ENCODE peak calls at places on chromosomes 12 and 14, in six cellular contexts. One of them, this sample, is unnamed.

GRCh38 chr12:111784953-111785352 is 18.2 kb downstream of the ALDH2 start:
- DNase-seq in neural progenitor cell: no peak
- DNase-seq in ovary: no peak
- DNase-seq in choroid plexus epithelial cell: no peak
- DNase-seq in lower leg skin: no peak
- DNase-seq in GM12865: no peak
- DNase-seq in this sample: no peak

GRCh38 chr14:72516936-72517408 is 376.9 kb downstream of the DPF3 start:
- DNase-seq in neural progenitor cell: peak
- DNase-seq in ovary: peak
- DNase-seq in choroid plexus epithelial cell: peak
- DNase-seq in lower leg skin: peak
- DNase-seq in GM12865: peak
- DNase-seq in this sample: no peak

GRCh38 chr14:50920482-50921225 is 23.6 kb downstream of the PYGL start:
- DNase-seq in neural progenitor cell: peak
- DNase-seq in ovary: no peak
- DNase-seq in choroid plexus epithelial cell: peak
- DNase-seq in lower leg skin: no peak
- DNase-seq in GM12865: no peak
- DNase-seq in this sample: no peak

GRCh38 chr14:51293149-51293925 is 53.3 kb downstream of the TMX1 start:
- DNase-seq in neural progenitor cell: no peak
- DNase-seq in ovary: no peak
- DNase-seq in choroid plexus epithelial cell: peak
- DNase-seq in lower leg skin: no peak
- DNase-seq in GM12865: no peak
- DNase-seq in this sample: no peak

GRCh38 chr14:104845033-104845666 is 19.9 kb upstream of the CEP170B start:
- DNase-seq in neural progenitor cell: no peak
- DNase-seq in ovary: no peak
- DNase-seq in choroid plexus epithelial cell: no peak
- DNase-seq in lower leg skin: no peak
- DNase-seq in GM12865: no peak
- DNase-seq in this sample: no peak

GRCh38 chr14:89807905-89808304 is 146.6 kb downstream of the EFCAB11 start:
- DNase-seq in neural progenitor cell: no peak
- DNase-seq in ovary: no peak
- DNase-seq in choroid plexus epithelial cell: no peak
- DNase-seq in lower leg skin: no peak
- DNase-seq in GM12865: no peak
- DNase-seq in this sample: no peak

GRCh38 chr14:61528591-61529021 is 166.7 kb upstream of the HIF1A start:
- DNase-seq in neural progenitor cell: no peak
- DNase-seq in ovary: no peak
- DNase-seq in choroid plexus epithelial cell: peak
- DNase-seq in lower leg skin: no peak
- DNase-seq in GM12865: peak
- DNase-seq in this sample: no peak

GRCh38 chr14:52778702-52779101 is 12.7 kb downstream of the GNPNAT1 start:
- DNase-seq in neural progenitor cell: no peak
- DNase-seq in ovary: no peak
- DNase-seq in choroid plexus epithelial cell: no peak
- DNase-seq in lower leg skin: no peak
- DNase-seq in GM12865: no peak
- DNase-seq in this sample: no peak

GRCh38 chr12:127363392-127363791 is 903.6 kb upstream of the TMEM132C start:
- DNase-seq in neural progenitor cell: peak
- DNase-seq in ovary: no peak
- DNase-seq in choroid plexus epithelial cell: peak
- DNase-seq in lower leg skin: no peak
- DNase-seq in GM12865: peak
- DNase-seq in this sample: no peak

GRCh38 chr12:111597731-111598636 is 1.1 kb downstream of the ATXN2 start:
- DNase-seq in neural progenitor cell: peak
- DNase-seq in ovary: peak
- DNase-seq in choroid plexus epithelial cell: peak
- DNase-seq in lower leg skin: peak
- DNase-seq in GM12865: peak
- DNase-seq in this sample: peak

GRCh38 chr12:7832059-7832696 is 40.5 kb downstream of the SLC2A14 start:
- DNase-seq in neural progenitor cell: peak
- DNase-seq in ovary: peak
- DNase-seq in choroid plexus epithelial cell: peak
- DNase-seq in lower leg skin: no peak
- DNase-seq in GM12865: peak
- DNase-seq in this sample: no peak

GRCh38 chr12:76696186-76696585 is 67.7 kb upstream of the ZDHHC17 start:
- DNase-seq in neural progenitor cell: no peak
- DNase-seq in ovary: no peak
- DNase-seq in choroid plexus epithelial cell: no peak
- DNase-seq in lower leg skin: no peak
- DNase-seq in GM12865: no peak
- DNase-seq in this sample: no peak

GRCh38 chr12:76694369-76694768 is 69.5 kb upstream of the ZDHHC17 start:
- DNase-seq in neural progenitor cell: no peak
- DNase-seq in ovary: no peak
- DNase-seq in choroid plexus epithelial cell: no peak
- DNase-seq in lower leg skin: no peak
- DNase-seq in GM12865: no peak
- DNase-seq in this sample: no peak

GRCh38 chr12:76697849-76698248 is 66.1 kb upstream of the ZDHHC17 start:
- DNase-seq in neural progenitor cell: no peak
- DNase-seq in ovary: no peak
- DNase-seq in choroid plexus epithelial cell: peak
- DNase-seq in lower leg skin: no peak
- DNase-seq in GM12865: no peak
- DNase-seq in this sample: no peak

GRCh38 chr12:76698316-76698715 is 65.6 kb upstream of the ZDHHC17 start:
- DNase-seq in neural progenitor cell: no peak
- DNase-seq in ovary: no peak
- DNase-seq in choroid plexus epithelial cell: no peak
- DNase-seq in lower leg skin: no peak
- DNase-seq in GM12865: no peak
- DNase-seq in this sample: no peak

GRCh38 chr12:76698966-76699365 is 64.9 kb upstream of the ZDHHC17 start:
- DNase-seq in neural progenitor cell: peak
- DNase-seq in ovary: no peak
- DNase-seq in choroid plexus epithelial cell: no peak
- DNase-seq in lower leg skin: no peak
- DNase-seq in GM12865: no peak
- DNase-seq in this sample: no peak
- TF ChIP-seq CTCF in neural progenitor cell: no peak
- TF ChIP-seq CTCF in ovary: no peak
- TF ChIP-seq CTCF in choroid plexus epithelial cell: no peak
- TF ChIP-seq CTCF in lower leg skin: no peak
- TF ChIP-seq CTCF in GM12865: no peak
- TF ChIP-seq CTCF in this sample: no peak

GRCh38 chr12:54421873-54422250 is 2.8 kb upstream of the ITGA5 start:
- DNase-seq in neural progenitor cell: no peak
- DNase-seq in ovary: no peak
- DNase-seq in choroid plexus epithelial cell: no peak
- DNase-seq in lower leg skin: no peak
- DNase-seq in GM12865: no peak
- DNase-seq in this sample: peak

GRCh38 chr12:54421175-54421872 is 2.3 kb upstream of the ITGA5 start:
- DNase-seq in neural progenitor cell: no peak
- DNase-seq in ovary: peak
- DNase-seq in choroid plexus epithelial cell: no peak
- DNase-seq in lower leg skin: peak
- DNase-seq in GM12865: no peak
- DNase-seq in this sample: peak

GRCh38 chr12:54418441-54419087 is 502 bp downstream of the ITGA5 start:
- DNase-seq in neural progenitor cell: no peak
- DNase-seq in ovary: peak
- DNase-seq in choroid plexus epithelial cell: no peak
- DNase-seq in lower leg skin: peak
- DNase-seq in GM12865: no peak
- DNase-seq in this sample: no peak

GRCh38 chr12:54419088-54419887 is at the start of gene ITGA5:
- DNase-seq in neural progenitor cell: peak
- DNase-seq in ovary: peak
- DNase-seq in choroid plexus epithelial cell: no peak
- DNase-seq in lower leg skin: peak
- DNase-seq in GM12865: no peak
- DNase-seq in this sample: peak

DNA sequence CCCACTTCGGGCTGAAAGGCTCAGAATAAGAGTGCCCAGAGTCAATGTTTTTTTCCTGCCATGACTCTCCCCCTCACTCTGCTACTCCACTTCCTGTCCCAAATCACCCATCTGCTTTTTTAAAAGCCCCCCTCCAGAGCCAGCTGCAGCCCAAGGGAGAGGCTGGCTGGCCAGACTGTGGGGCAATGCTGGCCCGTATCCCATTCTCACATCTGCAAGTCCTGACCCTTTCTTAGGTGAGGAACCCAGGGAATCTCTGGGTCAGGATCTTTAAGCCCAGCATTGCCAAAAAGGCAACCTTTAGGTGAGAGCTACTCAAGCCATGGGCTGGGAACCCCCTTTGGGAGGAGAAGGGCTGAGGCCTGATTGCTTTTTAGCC is 1.7 kb upstream of the ITGA5 start:
- DNase-seq in neural progenitor cell: no peak
- DNase-seq in ovary: no peak
- DNase-seq in choroid plexus epithelial cell: no peak
- DNase-seq in lower leg skin: peak
- DNase-seq in GM12865: no peak
- DNase-seq in this sample: peak
- H3K4me3 ChIP-seq in neural progenitor cell: peak
- H3K4me3 ChIP-seq in ovary: no peak
- H3K4me3 ChIP-seq in choroid plexus epithelial cell: no peak
- H3K4me3 ChIP-seq in lower leg skin: no peak
- H3K4me3 ChIP-seq in GM12865: no peak
- H3K4me3 ChIP-seq in this sample: peak

GRCh38 chr12:14810953-14811483 is 3.0 kb downstream of the SMCO3 start:
- DNase-seq in neural progenitor cell: peak
- DNase-seq in ovary: no peak
- DNase-seq in choroid plexus epithelial cell: peak
- DNase-seq in lower leg skin: no peak
- DNase-seq in GM12865: peak
- DNase-seq in this sample: no peak
- TF ChIP-seq CTCF in neural progenitor cell: peak
- TF ChIP-seq CTCF in ovary: no peak
- TF ChIP-seq CTCF in choroid plexus epithelial cell: peak
- TF ChIP-seq CTCF in lower leg skin: no peak
- TF ChIP-seq CTCF in GM12865: peak
- TF ChIP-seq CTCF in this sample: no peak

GRCh38 chr14:37035401-37035800 is 137.0 kb downstream of the SLC25A21 start:
- DNase-seq in neural progenitor cell: no peak
- DNase-seq in ovary: no peak
- DNase-seq in choroid plexus epithelial cell: peak
- DNase-seq in lower leg skin: no peak
- DNase-seq in GM12865: no peak
- DNase-seq in this sample: no peak
- H3K4me3 ChIP-seq in neural progenitor cell: no peak
- H3K4me3 ChIP-seq in ovary: no peak
- H3K4me3 ChIP-seq in choroid plexus epithelial cell: no peak
- H3K4me3 ChIP-seq in lower leg skin: no peak
- H3K4me3 ChIP-seq in GM12865: no peak
- H3K4me3 ChIP-seq in this sample: no peak